ENCODE peak calls at places on chromosomes 13 and 19, in five cellular contexts. One of them, this sample, is unnamed.

GRCh38 chr13:35699181-35699580 is 222.7 kb upstream of the MAB21L1 start:
- DNase-seq in ACHN: no peak
- DNase-seq in adipocyte: peak; percentile 81
- DNase-seq in CD4-positive, CD25-positive, alpha-beta regulatory T cell: no peak
- DNase-seq in brain microvascular endothelial cell: peak; percentile 51
- DNase-seq in this sample: no peak

GRCh38 chr19:10694706-10695105 is 6.5 kb upstream of the QTRT1 start:
- DNase-seq in brain microvascular endothelial cell: no peak
- DNase-seq in ACHN: no peak
- DNase-seq in adipocyte: no peak
- DNase-seq in CD4-positive, CD25-positive, alpha-beta regulatory T cell: no peak
- DNase-seq in this sample: no peak

GRCh38 chr13:49620170-49620621 is 8.1 kb upstream of the ARL11 start:
- DNase-seq in brain microvascular endothelial cell: no peak
- DNase-seq in CD4-positive, CD25-positive, alpha-beta regulatory T cell: peak; percentile 49
- DNase-seq in ACHN: no peak
- DNase-seq in adipocyte: no peak
- DNase-seq in this sample: no peak

GRCh38 chr13:110454227-110454859 is 107.2 kb downstream of the RAB20 start:
- DNase-seq in ACHN: no peak
- DNase-seq in brain microvascular endothelial cell: no peak
- DNase-seq in adipocyte: no peak
- DNase-seq in CD4-positive, CD25-positive, alpha-beta regulatory T cell: no peak
- DNase-seq in this sample: no peak

GRCh38 chr19:29873801-29874575 is 62.2 kb downstream of the CCNE1 start:
- DNase-seq in adipocyte: no peak
- DNase-seq in CD4-positive, CD25-positive, alpha-beta regulatory T cell: no peak
- DNase-seq in brain microvascular endothelial cell: no peak
- DNase-seq in ACHN: no peak
- DNase-seq in this sample: no peak

GRCh38 chr19:38213911-38214625 is 10.0 kb downstream of the DPF1 start:
- DNase-seq in ACHN: peak; percentile 81
- DNase-seq in CD4-positive, CD25-positive, alpha-beta regulatory T cell: peak; percentile 61
- DNase-seq in brain microvascular endothelial cell: peak; percentile 69
- DNase-seq in adipocyte: no peak
- DNase-seq in this sample: peak; percentile 93

GRCh38 chr19:54526972-54527371 is 24.3 kb downstream of the LAIR2 start:
- DNase-seq in brain microvascular endothelial cell: no peak
- DNase-seq in adipocyte: no peak
- DNase-seq in CD4-positive, CD25-positive, alpha-beta regulatory T cell: no peak
- DNase-seq in ACHN: no peak
- DNase-seq in this sample: no peak

GRCh38 chr19:18366027-18366435 is 19.9 kb upstream of the GDF15 start:
- DNase-seq in adipocyte: no peak
- DNase-seq in ACHN: no peak
- DNase-seq in brain microvascular endothelial cell: no peak
- DNase-seq in CD4-positive, CD25-positive, alpha-beta regulatory T cell: no peak
- DNase-seq in this sample: no peak

GRCh38 chr19:2678043-2678671 is 24.3 kb downstream of the GNG7 start:
- DNase-seq in CD4-positive, CD25-positive, alpha-beta regulatory T cell: no peak
- DNase-seq in brain microvascular endothelial cell: no peak
- DNase-seq in adipocyte: no peak
- DNase-seq in ACHN: no peak
- DNase-seq in this sample: no peak

GRCh38 chr13:96551540-96551939 is 442.7 kb downstream of the OXGR1 start:
- DNase-seq in brain microvascular endothelial cell: no peak
- DNase-seq in ACHN: no peak
- DNase-seq in adipocyte: peak; percentile 33
- DNase-seq in CD4-positive, CD25-positive, alpha-beta regulatory T cell: no peak
- DNase-seq in this sample: no peak

GRCh38 chr13:57624565-57625435 is 6.7 kb upstream of the PCDH17 start:
- DNase-seq in adipocyte: peak; percentile 66
- DNase-seq in CD4-positive, CD25-positive, alpha-beta regulatory T cell: peak; percentile 24
- DNase-seq in brain microvascular endothelial cell: peak; percentile 33
- DNase-seq in ACHN: peak; percentile 56
- DNase-seq in this sample: peak; percentile 52

GRCh38 chr13:43355774-43356173 is 332.4 kb downstream of the DNAJC15 start:
- DNase-seq in adipocyte: no peak
- DNase-seq in brain microvascular endothelial cell: no peak
- DNase-seq in CD4-positive, CD25-positive, alpha-beta regulatory T cell: no peak
- DNase-seq in ACHN: no peak
- DNase-seq in this sample: no peak

GRCh38 chr13:27211771-27212364 is 39.5 kb upstream of the RPL21 start:
- DNase-seq in ACHN: peak; percentile 29
- DNase-seq in brain microvascular endothelial cell: peak; percentile 82
- DNase-seq in CD4-positive, CD25-positive, alpha-beta regulatory T cell: no peak
- DNase-seq in adipocyte: peak; percentile 36
- DNase-seq in this sample: no peak

GRCh38 chr13:31437975-31438374 is 238.2 kb downstream of the B3GLCT start:
- DNase-seq in ACHN: no peak
- DNase-seq in adipocyte: peak; percentile 74
- DNase-seq in CD4-positive, CD25-positive, alpha-beta regulatory T cell: no peak
- DNase-seq in brain microvascular endothelial cell: no peak
- DNase-seq in this sample: no peak

GRCh38 chr13:77300176-77301141 is 26.4 kb downstream of the MYCBP2 start:
- DNase-seq in CD4-positive, CD25-positive, alpha-beta regulatory T cell: no peak
- DNase-seq in brain microvascular endothelial cell: peak; percentile 74
- DNase-seq in adipocyte: peak; percentile 84
- DNase-seq in ACHN: no peak
- DNase-seq in this sample: no peak

GRCh38 chr19:5561559-5561958 is 6.2 kb downstream of the TINCR start:
- DNase-seq in brain microvascular endothelial cell: no peak
- DNase-seq in adipocyte: no peak
- DNase-seq in ACHN: no peak
- DNase-seq in CD4-positive, CD25-positive, alpha-beta regulatory T cell: no peak
- DNase-seq in this sample: no peak

GRCh38 chr13:97938701-97939475 is 14.6 kb upstream of the IPO5 start:
- DNase-seq in CD4-positive, CD25-positive, alpha-beta regulatory T cell: no peak
- DNase-seq in ACHN: no peak
- DNase-seq in adipocyte: no peak
- DNase-seq in brain microvascular endothelial cell: no peak
- DNase-seq in this sample: no peak

GRCh38 chr13:75836441-75836840 is 200.3 kb downstream of the LMO7 start:
- DNase-seq in CD4-positive, CD25-positive, alpha-beta regulatory T cell: no peak
- DNase-seq in brain microvascular endothelial cell: no peak
- DNase-seq in ACHN: no peak
- DNase-seq in adipocyte: no peak
- DNase-seq in this sample: no peak

GRCh38 chr19:43749152-43749551 is 5.6 kb downstream of the SMG9 start:
- DNase-seq in brain microvascular endothelial cell: no peak
- DNase-seq in ACHN: no peak
- DNase-seq in adipocyte: no peak
- DNase-seq in CD4-positive, CD25-positive, alpha-beta regulatory T cell: no peak
- DNase-seq in this sample: no peak

GRCh38 chr13:99033814-99034213 is 56.0 kb upstream of the DOCK9 start:
- DNase-seq in ACHN: peak; percentile 37
- DNase-seq in brain microvascular endothelial cell: no peak
- DNase-seq in CD4-positive, CD25-positive, alpha-beta regulatory T cell: peak; percentile 33
- DNase-seq in adipocyte: peak; percentile 70
- DNase-seq in this sample: no peak

GRCh38 chr13:51714663-51715168 is 89.2 kb downstream of the DHRS12 start:
- DNase-seq in adipocyte: peak; percentile 22
- DNase-seq in CD4-positive, CD25-positive, alpha-beta regulatory T cell: no peak
- DNase-seq in ACHN: peak; percentile 7
- DNase-seq in brain microvascular endothelial cell: peak; percentile 77
- DNase-seq in this sample: no peak

GRCh38 chr13:49551245-49551644 is 34.1 kb downstream of the RCBTB1 start:
- DNase-seq in adipocyte: no peak
- DNase-seq in brain microvascular endothelial cell: no peak
- DNase-seq in ACHN: no peak
- DNase-seq in CD4-positive, CD25-positive, alpha-beta regulatory T cell: no peak
- DNase-seq in this sample: no peak

GRCh38 chr13:36163303-36163702 is 32.1 kb upstream of the DCLK1 start:
- DNase-seq in CD4-positive, CD25-positive, alpha-beta regulatory T cell: no peak
- DNase-seq in adipocyte: no peak
- DNase-seq in brain microvascular endothelial cell: no peak
- DNase-seq in ACHN: no peak
- DNase-seq in this sample: peak; percentile 64

GRCh38 chr19:13083627-13084026 is 19.0 kb downstream of the LYL1 start:
- DNase-seq in brain microvascular endothelial cell: no peak
- DNase-seq in ACHN: no peak
- DNase-seq in adipocyte: no peak
- DNase-seq in CD4-positive, CD25-positive, alpha-beta regulatory T cell: no peak
- DNase-seq in this sample: no peak

GRCh38 chr13:91817250-91817649 is 418.8 kb downstream of the GPC5 start:
- DNase-seq in CD4-positive, CD25-positive, alpha-beta regulatory T cell: no peak
- DNase-seq in brain microvascular endothelial cell: peak; percentile 7
- DNase-seq in adipocyte: no peak
- DNase-seq in ACHN: peak; percentile 21
- DNase-seq in this sample: no peak

GRCh38 chr13:50326271-50326670 is 311.0 kb downstream of the KCNRG start:
- DNase-seq in adipocyte: no peak
- DNase-seq in brain microvascular endothelial cell: no peak
- DNase-seq in CD4-positive, CD25-positive, alpha-beta regulatory T cell: no peak
- DNase-seq in ACHN: no peak
- DNase-seq in this sample: no peak

GRCh38 chr13:31204592-31204991 is 4.8 kb downstream of the B3GLCT start:
- DNase-seq in adipocyte: peak; percentile 59
- DNase-seq in CD4-positive, CD25-positive, alpha-beta regulatory T cell: peak; percentile 48
- DNase-seq in brain microvascular endothelial cell: peak; percentile 54
- DNase-seq in ACHN: peak; percentile 32
- DNase-seq in this sample: no peak

GRCh38 chr19:10189631-10190425 is 4.9 kb downstream of the DNMT1 start:
- DNase-seq in CD4-positive, CD25-positive, alpha-beta regulatory T cell: no peak
- DNase-seq in adipocyte: no peak
- DNase-seq in ACHN: no peak
- DNase-seq in brain microvascular endothelial cell: no peak
- DNase-seq in this sample: no peak

GRCh38 chr13:28059214-28059613 is 41.2 kb downstream of the FLT3 start:
- DNase-seq in brain microvascular endothelial cell: peak; percentile 7
- DNase-seq in ACHN: peak; percentile 44
- DNase-seq in CD4-positive, CD25-positive, alpha-beta regulatory T cell: peak; percentile 58
- DNase-seq in adipocyte: peak; percentile 11
- DNase-seq in this sample: no peak

GRCh38 chr19:36139473-36140288 is at the start of gene CAPNS1:
- DNase-seq in brain microvascular endothelial cell: peak; percentile 95
- DNase-seq in ACHN: peak; percentile 94
- DNase-seq in adipocyte: peak; percentile 99
- DNase-seq in CD4-positive, CD25-positive, alpha-beta regulatory T cell: peak; percentile 93
- DNase-seq in this sample: peak; percentile 92

GRCh38 chr19:56071151-56071550 is 49.9 kb downstream of the ZNF787 start:
- DNase-seq in CD4-positive, CD25-positive, alpha-beta regulatory T cell: no peak
- DNase-seq in brain microvascular endothelial cell: no peak
- DNase-seq in ACHN: no peak
- DNase-seq in adipocyte: no peak
- DNase-seq in this sample: no peak

GRCh38 chr19:16067205-16067938 is 8.9 kb upstream of the TPM4 start:
- DNase-seq in CD4-positive, CD25-positive, alpha-beta regulatory T cell: no peak
- DNase-seq in adipocyte: no peak
- DNase-seq in brain microvascular endothelial cell: peak; percentile 83
- DNase-seq in ACHN: no peak
- DNase-seq in this sample: peak; percentile 62

GRCh38 chr19:10003271-10003670 is 7.0 kb downstream of the COL5A3 start:
- DNase-seq in brain microvascular endothelial cell: no peak
- DNase-seq in adipocyte: no peak
- DNase-seq in CD4-positive, CD25-positive, alpha-beta regulatory T cell: no peak
- DNase-seq in ACHN: no peak
- DNase-seq in this sample: no peak

GRCh38 chr13:20173121-20173746 is 12.4 kb upstream of the GJA3 start:
- DNase-seq in brain microvascular endothelial cell: no peak
- DNase-seq in ACHN: no peak
- DNase-seq in adipocyte: no peak
- DNase-seq in CD4-positive, CD25-positive, alpha-beta regulatory T cell: no peak
- DNase-seq in this sample: no peak

GRCh38 chr19:47699360-47699917 is 13.8 kb upstream of the EHD2 start:
- DNase-seq in CD4-positive, CD25-positive, alpha-beta regulatory T cell: peak; percentile 39
- DNase-seq in adipocyte: peak; percentile 60
- DNase-seq in ACHN: peak; percentile 62
- DNase-seq in brain microvascular endothelial cell: no peak
- DNase-seq in this sample: no peak

This sample was measured in astrocyte of the cerebellum.